ENCODE peak calls at places on chromosomes 16 and 17, in six cellular contexts. I is Panc1, F is mucosa of descending colon, E is A549, S is gastrocnemius medialis, P is breast epithelium. C is an unnamed sample. For H3K4me1, the result is how much of the 10 kb centered on the place peaks cover.

GRCh38 chr17:76444518-76445311 is 8.2 kb downstream of the UBE2O start:
- DNase-seq in F (no peak), P (no peak), E (no peak), S (no peak), I (no peak), C (no peak)

GRCh38 chr16:53881371-53881770 is 177.4 kb downstream of the FTO start:
- DNase-seq in F (no peak), E (peak), P (no peak), S (no peak), I (peak), C (peak)

GRCh38 chr16:52078716-52079655 is 468.0 kb downstream of the TOX3 start:
- DNase-seq in F (no peak), I (no peak), E (no peak), P (peak), S (no peak), C (no peak)

GRCh38 chr17:28818705-28819295 is 23.8 kb downstream of the FAM222B start:
- DNase-seq in S (no peak), E (no peak), P (no peak), F (no peak), I (no peak), C (no peak)

GRCh38 chr17:31425646-31426045 is 34.2 kb downstream of the RAB11FIP4 start:
- DNase-seq in I (no peak), E (no peak), F (no peak), P (no peak), S (no peak), C (no peak)

GRCh38 chr16:88705746-88706287 is 391 bp downstream of the RNF166 start:
- DNase-seq in I (no peak), P (no peak), S (no peak), E (no peak), F (no peak), C (no peak)

GRCh38 chr17:48814504-48814903 is 2.5 kb downstream of the TTLL6 start:
- DNase-seq in E (peak), I (no peak), S (peak), F (peak), P (no peak), C (no peak)

GRCh38 chr17:56678249-56679144 is 85.0 kb downstream of the NOG start:
- DNase-seq in I (no peak), P (no peak), E (no peak), S (no peak), F (no peak), C (peak)

GRCh38 chr16:11254913-11255736 is 879 bp downstream of the SOCS1 start:
- DNase-seq in E (peak), F (peak), I (no peak), P (peak), S (no peak), C (no peak)

GRCh38 chr17:58421711-58422110 is 4.4 kb upstream of the RNF43 start:
- DNase-seq in F (no peak), P (no peak), I (no peak), S (no peak), E (no peak), C (no peak)

GRCh38 chr17:42180922-42181850 is at the start of gene KCNH4:
- DNase-seq in S (peak), I (no peak), P (peak), E (peak), F (peak), C (peak)

GRCh38 chr16:66740010-66740409 is 11.4 kb downstream of the DYNC1LI2 start:
- DNase-seq in I (no peak), E (peak), S (no peak), P (no peak), F (peak), C (no peak)

GRCh38 chr16:23424292-23424958 is 28.6 kb downstream of the COG7 start:
- DNase-seq in S (no peak), I (no peak), P (peak), E (peak), F (peak), C (peak)

GRCh38 chr16:29675811-29676643 is 3.0 kb upstream of the QPRT start:
- DNase-seq in I (peak), E (peak), S (no peak), P (no peak), F (no peak), C (no peak)

GRCh38 chr17:238071-238963 is 56.9 kb upstream of the DOC2B start:
- DNase-seq in P (no peak), S (no peak), I (no peak), F (no peak), E (no peak), C (no peak)

GRCh38 chr17:5630434-5630833 is 46.1 kb upstream of the NLRP1 start:
- DNase-seq in F (no peak), E (no peak), S (no peak), I (no peak), P (no peak), C (no peak)

GRCh38 chr16:35559911-35560636 is 2100.7 kb downstream of the TP53TG3F start:
- DNase-seq in S (no peak), P (no peak), I (no peak), F (no peak), E (no peak), C (no peak)

DNA sequence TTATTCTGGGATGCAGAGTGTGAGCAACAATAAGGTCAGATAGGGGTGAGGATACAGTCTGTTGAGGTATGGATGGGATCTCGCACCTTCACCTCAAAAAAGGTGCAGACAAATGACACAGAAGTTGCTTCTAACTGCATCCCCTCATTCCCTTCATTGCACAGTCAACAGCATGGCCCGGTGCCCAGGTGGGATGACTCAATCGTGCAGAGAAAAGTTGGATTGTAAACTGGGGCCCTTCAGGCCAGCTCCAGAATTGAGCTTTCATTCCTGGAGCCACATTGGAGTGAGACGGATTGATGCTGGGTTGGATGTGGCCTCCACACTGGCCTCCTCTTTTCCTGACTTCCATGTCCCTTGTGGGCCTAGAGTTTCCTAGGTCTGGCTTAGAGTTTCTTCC is 977.4 kb downstream of the KCNJ18 start:
- DNase-seq in S (no peak), P (no peak), F (no peak), E (no peak), I (no peak), C (no peak)
- TF ChIP-seq CTCF in S (no peak), P (no peak), F (no peak), E (no peak), I (no peak), C (no peak)

GRCh38 chr16:2697401-2697948 is 15.2 kb downstream of the KCTD5 start:
- DNase-seq in F (no peak), I (no peak), P (no peak), E (no peak), S (no peak), C (no peak)

GRCh38 chr16:2699791-2700600 is 17.7 kb downstream of the KCTD5 start:
- DNase-seq in E (no peak), S (no peak), F (no peak), I (no peak), P (no peak), C (no peak)

GRCh38 chr16:2698103-2698870 is 16.0 kb downstream of the KCTD5 start:
- DNase-seq in I (no peak), E (no peak), F (no peak), S (no peak), P (no peak), C (no peak)

GRCh38 chr16:2700786-2701185 is 18.5 kb downstream of the KCTD5 start:
- DNase-seq in E (no peak), S (no peak), I (no peak), F (no peak), P (no peak), C (no peak)

DNA sequence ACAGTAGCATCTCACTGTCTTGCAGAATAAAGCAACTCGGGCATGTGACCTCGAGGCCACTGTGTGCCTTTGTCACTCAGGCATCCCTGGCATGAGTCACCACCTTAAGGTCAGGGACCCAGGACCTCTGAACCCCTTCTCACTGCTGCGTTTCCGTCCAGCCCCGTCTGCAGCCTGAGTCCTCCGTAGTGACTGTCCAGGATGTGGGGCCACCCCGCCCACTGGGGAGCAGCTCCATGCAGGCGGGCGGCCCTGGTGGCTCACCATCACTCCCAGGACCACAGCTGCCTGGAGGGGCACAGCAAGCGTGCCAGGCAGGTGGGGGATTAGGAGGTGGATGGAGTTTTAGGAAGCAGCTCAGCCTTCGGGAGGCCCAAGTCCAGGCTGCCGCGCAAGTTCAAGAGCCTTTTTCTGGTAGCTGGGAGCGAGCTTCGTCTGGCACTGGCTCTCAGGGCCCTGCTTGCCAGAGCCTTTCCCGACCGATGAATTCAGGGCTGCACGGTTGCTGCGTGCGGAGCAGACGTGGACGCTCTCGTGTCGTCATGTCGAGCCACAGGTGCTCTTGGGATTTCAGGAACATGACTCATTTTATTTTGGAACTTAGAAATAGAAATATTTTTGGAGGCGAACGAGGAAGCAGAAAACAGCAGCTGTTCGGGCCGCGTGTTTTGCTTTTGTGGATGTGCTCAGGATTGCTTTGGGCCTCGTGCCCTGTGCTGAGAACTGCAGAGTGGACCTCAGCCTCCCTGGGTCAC is 16.9 kb downstream of the KCTD5 start:
- DNase-seq in S (peak), F (no peak), I (no peak), E (no peak), P (no peak), C (no peak)
- H3K4me1 ChIP-seq in S (under half), F (under half), I (under half), E (under half), P (under half), C (under half)

GRCh38 chr16:77406680-77407079 is 28.2 kb downstream of the ADAMTS18 start:
- DNase-seq in E (peak), I (no peak), F (no peak), P (no peak), S (no peak), C (no peak)
- TF ChIP-seq CTCF in E (no peak), I (no peak), F (no peak), P (no peak), S (no peak), C (peak)

GRCh38 chr16:31707743-31708335 is 165.8 kb upstream of the ZNF267 start:
- DNase-seq in I (no peak), E (no peak), S (no peak), F (no peak), P (no peak), C (no peak)
- H3K4me1 ChIP-seq in I (under half), E (under half), S (under half), F (under half), P (under half), C (under half)

GRCh38 chr16:82366462-82366861 is 196.4 kb upstream of the MPHOSPH6 start:
- DNase-seq in E (no peak), I (no peak), S (no peak), F (no peak), P (no peak), C (no peak)

GRCh38 chr16:82363026-82363816 is 193.2 kb upstream of the MPHOSPH6 start:
- DNase-seq in F (no peak), P (no peak), S (no peak), I (no peak), E (no peak), C (no peak)

GRCh38 chr16:82370282-82370681 is 200.3 kb upstream of the MPHOSPH6 start:
- DNase-seq in P (no peak), E (no peak), S (no peak), I (no peak), F (no peak), C (no peak)

GRCh38 chr16:82364690-82365089 is 194.7 kb upstream of the MPHOSPH6 start:
- DNase-seq in S (no peak), P (no peak), F (no peak), E (no peak), I (no peak), C (no peak)

DNA sequence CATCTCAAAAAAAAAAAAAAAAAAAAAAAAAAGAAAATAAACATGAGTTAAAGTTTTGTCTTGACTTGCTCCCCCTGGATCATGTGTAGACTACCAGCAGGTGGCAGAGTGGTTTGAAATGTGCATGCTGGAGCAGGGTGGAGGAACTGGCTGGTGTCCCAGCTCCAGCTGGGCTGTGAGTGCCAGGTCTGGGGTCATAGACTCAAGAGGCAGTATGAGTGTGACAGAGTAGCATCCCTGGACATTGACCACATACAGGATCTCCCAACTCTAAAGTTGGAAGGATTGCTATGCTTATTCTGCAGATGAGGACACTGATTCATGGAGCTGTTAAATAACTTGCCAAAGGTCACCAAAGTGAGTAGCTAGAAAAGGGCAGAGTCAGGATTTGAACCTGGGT is 198.0 kb upstream of the MPHOSPH6 start:
- DNase-seq in I (no peak), S (no peak), P (no peak), E (peak), F (peak), C (no peak)
- TF ChIP-seq CTCF in I (peak), S (no peak), P (peak), E (no peak), F (no peak), C (peak)

GRCh38 chr17:47652570-47652969 is 2.9 kb downstream of the KPNB1 start:
- DNase-seq in F (peak), S (no peak), I (no peak), E (no peak), P (no peak), C (no peak)

GRCh38 chr17:47651704-47652103 is 2.0 kb downstream of the KPNB1 start:
- DNase-seq in E (no peak), F (no peak), P (no peak), S (no peak), I (no peak), C (no peak)

GRCh38 chr17:47654991-47655390 is 5.3 kb downstream of the KPNB1 start:
- DNase-seq in E (no peak), I (no peak), F (no peak), P (no peak), S (no peak), C (no peak)

GRCh38 chr17:47650525-47651522 is 1.1 kb downstream of the KPNB1 start:
- DNase-seq in I (peak), E (peak), S (peak), F (peak), P (peak), C (peak)

GRCh38 chr17:47653442-47653841 is 3.7 kb downstream of the KPNB1 start:
- DNase-seq in S (no peak), E (no peak), F (no peak), P (no peak), I (no peak), C (no peak)
- H3K4me1 ChIP-seq in S (under half), E (under half), F (under half), P (under half), I (under half), C (under half)

DNA sequence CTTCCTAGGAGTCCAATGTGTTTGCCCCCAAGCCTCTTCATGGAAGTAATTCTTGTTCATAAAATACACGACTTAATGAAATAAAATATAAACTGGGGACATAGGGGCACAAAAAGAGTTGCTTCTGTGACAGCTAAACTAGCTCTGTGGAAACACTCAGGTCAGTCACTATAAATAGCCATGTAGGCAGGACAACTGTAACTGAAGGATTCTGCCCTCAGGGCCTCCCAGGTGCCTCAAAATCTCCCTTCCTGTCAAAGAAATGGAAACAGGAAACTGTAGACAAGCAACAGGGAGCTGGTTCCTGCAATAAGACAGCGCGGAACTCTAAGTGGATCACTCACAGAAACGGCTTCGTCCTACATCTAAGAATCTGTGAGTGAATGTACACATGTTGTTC is 178.1 kb upstream of the ZFHX3 start:
- DNase-seq in E (no peak), I (no peak), P (no peak), S (no peak), F (no peak), C (no peak)
- TF ChIP-seq CTCF in E (no peak), I (no peak), P (no peak), S (no peak), F (no peak), C (no peak)

DNA sequence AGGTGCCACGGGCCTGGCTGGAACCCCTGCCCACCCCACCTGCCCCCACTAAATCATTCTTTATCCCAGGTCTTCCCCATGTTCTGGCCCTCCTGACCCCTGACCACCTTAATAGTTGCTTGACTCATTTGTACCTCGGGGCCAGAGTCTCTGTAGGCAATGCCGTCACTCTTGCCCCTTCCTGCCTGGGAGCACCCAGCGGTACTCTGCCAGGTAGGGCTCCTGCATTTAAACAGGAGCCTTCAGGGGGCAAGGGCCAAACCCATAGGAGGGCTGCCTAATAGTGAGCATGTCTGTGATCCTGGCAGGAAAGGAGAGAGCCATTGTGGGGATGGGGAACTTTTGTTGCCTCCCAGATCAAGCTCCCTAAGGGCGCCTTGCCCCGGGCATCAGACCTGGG is 8.8 kb upstream of the ITGA3 start:
- DNase-seq in E (no peak), S (no peak), P (no peak), I (no peak), F (no peak), C (no peak)
- H3K4me1 ChIP-seq in E (half or more), S (under half), P (under half), I (half or more), F (under half), C (under half)

GRCh38 chr17:78134899-78135385 is 4.4 kb downstream of the TMC8 start:
- DNase-seq in S (no peak), E (no peak), P (no peak), F (no peak), I (no peak), C (no peak)

GRCh38 chr17:78138204-78139060 is 7.8 kb upstream of the C17orf99 start:
- DNase-seq in I (no peak), S (no peak), E (no peak), P (no peak), F (no peak), C (no peak)

GRCh38 chr17:78133971-78134898 is 3.7 kb downstream of the TMC8 start:
- DNase-seq in P (no peak), I (no peak), S (no peak), E (peak), F (peak), C (no peak)

GRCh38 chr17:78137392-78138203 is 7.0 kb downstream of the TMC8 start:
- DNase-seq in I (no peak), F (no peak), P (no peak), S (no peak), E (peak), C (no peak)

DNA sequence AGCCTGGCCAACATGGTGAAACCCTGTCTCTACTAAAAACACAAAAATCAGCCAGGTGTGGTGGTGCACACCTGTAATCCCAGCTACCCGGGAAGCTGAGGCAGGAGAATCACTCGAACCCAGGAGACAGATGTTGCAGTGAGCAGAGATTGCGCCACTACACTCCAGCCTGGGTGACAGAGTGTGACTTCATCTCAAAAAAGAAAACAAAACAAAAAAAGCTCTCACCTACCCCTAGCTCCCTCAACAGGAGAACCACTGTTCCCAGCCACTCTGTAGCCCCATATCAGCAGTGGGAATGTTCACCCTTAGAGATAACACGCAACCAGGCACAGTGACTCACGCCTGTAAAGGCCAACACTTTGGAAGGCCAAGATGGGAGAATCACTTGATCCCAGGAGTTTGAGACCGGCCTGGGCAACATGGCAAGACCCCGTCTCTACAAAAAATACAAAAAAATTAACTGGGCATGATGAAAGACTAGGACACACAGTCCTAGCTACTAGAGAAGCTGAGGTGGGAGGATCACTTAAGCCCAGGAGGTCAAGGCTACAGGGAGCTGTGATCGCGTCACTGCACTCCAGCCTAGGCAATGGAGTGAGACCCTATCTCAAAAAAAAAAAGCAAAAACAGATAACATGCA is 5.4 kb downstream of the TMC8 start:
- DNase-seq in I (no peak), E (no peak), P (no peak), S (no peak), F (no peak), C (no peak)
- TF ChIP-seq CTCF in I (no peak), E (no peak), P (no peak), S (no peak), F (no peak), C (no peak)